ENCODE peak calls at places on chromosome 18, in nine cellular contexts. Q, Y, B, I, F, V, T, P and X are unnamed samples.

GRCh38 chr18:43271593-43272432 is 5.5 kb downstream of the SYT4 start:
- DNase-seq in Q (no peak), Y (no peak), B (no peak), I (no peak), F (no peak), V (no peak), T (no peak), P (peak; percentile 61), X (no peak)

GRCh38 chr18:61637319-61637718 is 255.5 kb downstream of the RNF152 start:
- DNase-seq in Q (peak; percentile 66), Y (no peak), B (no peak), I (no peak), F (no peak), V (peak; percentile 31), T (no peak), P (no peak), X (no peak)

GRCh38 chr18:40489301-40489700 is 1465.7 kb upstream of the PIK3C3 start:
- DNase-seq in Q (no peak), Y (no peak), B (no peak), I (no peak), F (no peak), V (no peak), T (no peak), P (no peak), X (no peak)

GRCh38 chr18:73959341-73959740 is 188.3 kb downstream of the FBXO15 start:
- DNase-seq in Q (no peak), Y (no peak), B (no peak), I (no peak), F (no peak), V (no peak), T (no peak), P (no peak), X (no peak)

GRCh38 chr18:11260963-11261441 is 111.6 kb upstream of the PIEZO2 start:
- DNase-seq in Q (no peak), Y (no peak), B (no peak), I (no peak), F (no peak), V (no peak), T (no peak), P (no peak), X (no peak)

GRCh38 chr18:62566199-62566598 is 43.4 kb downstream of the ZCCHC2 start:
- DNase-seq in Q (peak; percentile 32), Y (peak; percentile 39), B (no peak), I (peak; percentile 32), F (no peak), V (no peak), T (no peak), P (peak; percentile 7), X (peak; percentile 47)

GRCh38 chr18:63207825-63208224 is 111.7 kb downstream of the BCL2 start:
- DNase-seq in Q (no peak), Y (no peak), B (no peak), I (no peak), F (no peak), V (no peak), T (no peak), P (no peak), X (no peak)

GRCh38 chr18:63603772-63604171 is 16.6 kb downstream of the SERPINB13 start:
- DNase-seq in Q (no peak), Y (no peak), B (no peak), I (no peak), F (no peak), V (no peak), T (no peak), P (peak; percentile 12), X (no peak)

GRCh38 chr18:51537487-51537886 is 340.0 kb upstream of the MEX3C start:
- DNase-seq in Q (peak; percentile 19), Y (no peak), B (peak; percentile 74), I (no peak), F (no peak), V (peak; percentile 60), T (no peak), P (no peak), X (no peak)

GRCh38 chr18:48932462-48932818 is 18.3 kb downstream of the SMAD7 start:
- DNase-seq in Q (no peak), Y (no peak), B (no peak), I (no peak), F (no peak), V (no peak), T (no peak), P (no peak), X (no peak)

GRCh38 chr18:48933578-48934399 is 17.0 kb downstream of the SMAD7 start:
- DNase-seq in Q (no peak), Y (no peak), B (peak; percentile 82), I (no peak), F (no peak), V (no peak), T (no peak), P (no peak), X (no peak)

GRCh38 chr18:48931680-48932461 is 18.9 kb downstream of the SMAD7 start:
- DNase-seq in Q (peak; percentile 50), Y (no peak), B (no peak), I (no peak), F (no peak), V (no peak), T (no peak), P (no peak), X (no peak)

GRCh38 chr18:48934400-48934707 is 16.4 kb downstream of the SMAD7 start:
- DNase-seq in Q (no peak), Y (no peak), B (no peak), I (no peak), F (no peak), V (no peak), T (no peak), P (no peak), X (no peak)

GRCh38 chr18:48932822-48933510 is 17.8 kb downstream of the SMAD7 start:
- DNase-seq in Q (no peak), Y (no peak), B (no peak), I (no peak), F (no peak), V (no peak), T (no peak), P (no peak), X (no peak)
- H3K4me3 ChIP-seq in Q (no peak overlapping the region), Y (no peak overlapping the region), B (no peak overlapping the region), I (no peak overlapping the region), F (no peak overlapping the region), V (no peak overlapping the region), T (no peak overlapping the region), P (no peak overlapping the region), X (no peak overlapping the region)

GRCh38 chr18:675307-675706 is 17.9 kb downstream of the TYMS start:
- DNase-seq in Q (no peak), Y (no peak), B (no peak), I (no peak), F (no peak), V (no peak), T (no peak), P (no peak), X (no peak)
- TF ChIP-seq POLR2A in Q (no peak), Y (no peak), B (no peak), I (no peak), F (no peak), V (no peak), T (no peak), P (no peak), X (no peak)

GRCh38 chr18:47752796-47753645 is 177.4 kb downstream of the SMAD2 start:
- DNase-seq in Q (no peak), Y (no peak), B (no peak), I (no peak), F (no peak), V (no peak), T (no peak), P (no peak), X (no peak)

GRCh38 chr18:47755102-47755456 is 175.4 kb downstream of the SMAD2 start:
- DNase-seq in Q (no peak), Y (no peak), B (no peak), I (no peak), F (no peak), V (no peak), T (no peak), P (no peak), X (peak; percentile 57)

GRCh38 chr18:47754311-47755101 is 176.0 kb downstream of the SMAD2 start:
- DNase-seq in Q (peak; percentile 58), Y (no peak), B (no peak), I (no peak), F (no peak), V (peak; percentile 37), T (no peak), P (no peak), X (peak; percentile 78)

GRCh38 chr18:47756364-47757016 is 174.0 kb downstream of the SMAD2 start:
- DNase-seq in Q (peak; percentile 63), Y (no peak), B (peak; percentile 85), I (peak; percentile 28), F (no peak), V (peak; percentile 69), T (no peak), P (peak; percentile 33), X (no peak)

DNA sequence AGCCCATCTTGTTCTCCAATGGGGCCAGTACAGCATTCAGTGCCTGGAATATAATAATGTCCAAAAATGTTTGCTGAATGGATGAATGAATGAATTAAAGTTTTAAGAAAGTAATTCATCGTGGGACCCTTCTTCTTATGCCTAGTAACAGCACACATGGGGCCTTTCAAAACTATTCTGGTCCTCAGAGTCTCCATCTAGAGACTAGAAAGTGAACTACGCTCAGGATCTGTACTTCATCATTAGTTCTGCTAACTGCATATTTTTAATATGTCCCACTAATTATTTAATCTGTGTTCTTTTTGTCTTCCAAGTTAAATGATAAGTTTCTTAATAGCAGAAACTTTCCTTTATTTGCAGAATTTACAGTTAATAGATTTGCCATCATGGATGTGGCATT is 172.5 kb downstream of the SMAD2 start:
- DNase-seq in Q (no peak), Y (no peak), B (no peak), I (no peak), F (no peak), V (no peak), T (no peak), P (no peak), X (no peak)
- TF ChIP-seq CTCF in Q (no peak), Y (no peak), B (no peak), I (no peak), F (no peak), V (no peak), T (no peak), P (peak; percentile 27), X (no peak)

GRCh38 chr18:60391571-60392226 is 19.1 kb upstream of the MC4R start:
- DNase-seq in Q (no peak), Y (no peak), B (no peak), I (no peak), F (no peak), V (no peak), T (no peak), P (no peak), X (no peak)
- H3K4me3 ChIP-seq in Q (no peak overlapping the region), Y (no peak overlapping the region), B (no peak overlapping the region), I (no peak overlapping the region), F (no peak overlapping the region), V (no peak overlapping the region), T (no peak overlapping the region), P (no peak overlapping the region), X (no peak overlapping the region)

GRCh38 chr18:31101148-31102019 is 837 bp downstream of the DSC2 start:
- DNase-seq in Q (peak; percentile 73), Y (peak; percentile 16), B (peak; percentile 91), I (peak; percentile 53), F (peak; percentile 80), V (peak; percentile 89), T (peak; percentile 51), P (no peak), X (peak; percentile 91)
- TF ChIP-seq POLR2A in Q (peak; percentile 68), Y (peak; percentile 24), B (no peak), I (peak; percentile 44), F (no peak), V (peak; percentile 73), T (no peak), P (no peak), X (no peak)